ENCODE peak calls at places on chromosomes 13 and 19, in ten cellular contexts. R is CD4-positive, alpha-beta memory T cell; M is psoas muscle; J is heart left ventricle; V is colonic mucosa; I is upper lobe of left lung; K is uterus; Z is neural progenitor cell; E is endodermal cell; O is SK-N-SH. G is an unnamed sample. For H3K4me1 and H3K9me3, the result is how much of the 10 kb centered on the place peaks cover.

GRCh38 chr13:59472134-59472533 is 691.6 kb downstream of the DIAPH3 start:
- DNase-seq in V (no peak), M (no peak), J (no peak), I (no peak), K (no peak), R (no peak), O (no peak), E (no peak), Z (no peak), G (no peak)

GRCh38 chr19:34555447-34555846 is 73.9 kb downstream of the WTIP start:
- DNase-seq in K (no peak), J (no peak), R (no peak), Z (peak), M (no peak), V (no peak), I (no peak), E (peak), O (no peak), G (no peak)

GRCh38 chr19:15180451-15181390 is 20.1 kb downstream of the NOTCH3 start:
- DNase-seq in O (no peak), V (peak), K (no peak), Z (peak), J (no peak), M (no peak), R (no peak), E (peak), I (peak), G (no peak)

GRCh38 chr13:101025925-101026324 is 351.3 kb upstream of the TMTC4 start:
- DNase-seq in K (no peak), M (no peak), V (no peak), Z (no peak), I (no peak), R (no peak), J (no peak), E (no peak), O (no peak), G (no peak)

GRCh38 chr13:43799191-43799590 is 12.4 kb upstream of the ENOX1 start:
- DNase-seq in J (no peak), R (no peak), Z (no peak), V (no peak), I (no peak), O (no peak), M (no peak), E (no peak), K (no peak), G (no peak)

GRCh38 chr19:5691930-5692784 is 2.1 kb downstream of the RPL36 start:
- DNase-seq in J (peak), R (no peak), I (peak), K (no peak), O (peak), M (no peak), V (no peak), E (peak), Z (no peak), G (no peak)

GRCh38 chr13:85597790-85598500 is 201.3 kb downstream of the SLITRK6 start:
- DNase-seq in I (no peak), K (no peak), O (no peak), J (no peak), Z (no peak), E (no peak), M (no peak), R (no peak), V (no peak), G (no peak)

GRCh38 chr13:73922728-73923393 is 211.3 kb downstream of the KLF12 start:
- DNase-seq in I (no peak), Z (no peak), E (no peak), R (no peak), J (no peak), M (no peak), K (no peak), V (no peak), O (peak), G (no peak)

GRCh38 chr13:77838271-77838670 is 80.4 kb downstream of the EDNRB start:
- DNase-seq in K (no peak), O (no peak), I (no peak), M (no peak), V (no peak), Z (no peak), J (no peak), E (no peak), R (no peak), G (no peak)

GRCh38 chr13:64993514-64994164 is 2236.5 kb downstream of the PCDH9 start:
- DNase-seq in Z (no peak), V (no peak), J (no peak), M (no peak), E (no peak), R (no peak), K (no peak), I (no peak), O (no peak), G (no peak)

GRCh38 chr19:802497-802887 is 5.2 kb downstream of the PTBP1 start:
- DNase-seq in J (no peak), K (no peak), E (no peak), R (no peak), I (no peak), M (no peak), O (no peak), Z (peak), V (no peak), G (no peak)

GRCh38 chr19:11570039-11570462 is 7.4 kb downstream of the ACP5 start:
- DNase-seq in V (no peak), E (no peak), R (no peak), M (no peak), J (no peak), I (no peak), O (peak), Z (peak), K (no peak), G (no peak)

GRCh38 chr13:91141619-91142061 is 205.8 kb upstream of the MIR17HG start:
- DNase-seq in K (no peak), O (no peak), E (no peak), V (no peak), J (no peak), Z (no peak), M (no peak), I (no peak), R (no peak), G (no peak)

GRCh38 chr13:37747071-37747612 is 122.4 kb downstream of the TRPC4 start:
- DNase-seq in O (no peak), J (no peak), I (no peak), Z (no peak), V (no peak), E (no peak), M (no peak), K (no peak), R (no peak), G (no peak)

GRCh38 chr13:42905542-42905941 is 86.5 kb downstream of the EPSTI1 start:
- DNase-seq in V (no peak), Z (no peak), J (no peak), M (no peak), E (no peak), I (no peak), R (no peak), K (no peak), O (no peak), G (no peak)

GRCh38 chr13:30829788-30830637 is 76.1 kb upstream of the MEDAG start:
- DNase-seq in E (no peak), R (no peak), Z (no peak), V (no peak), K (no peak), J (no peak), O (no peak), M (no peak), I (no peak), G (no peak)

GRCh38 chr13:25352806-25353205 is 19.0 kb upstream of the ATP8A2 start:
- DNase-seq in I (no peak), O (no peak), Z (no peak), R (no peak), V (no peak), M (no peak), J (no peak), E (no peak), K (no peak), G (no peak)

GRCh38 chr13:110877737-110878136 is 37.1 kb downstream of the ANKRD10 start:
- DNase-seq in I (no peak), V (no peak), M (no peak), Z (no peak), J (no peak), O (no peak), E (no peak), K (no peak), R (no peak), G (no peak)

GRCh38 chr19:28492616-28493015 is 720.3 kb downstream of the UQCRFS1 start:
- DNase-seq in I (no peak), E (no peak), M (no peak), R (no peak), V (no peak), K (no peak), J (no peak), O (no peak), Z (no peak), G (no peak)

GRCh38 chr13:98370806-98371553 is 193.9 kb upstream of the RNF113B start:
- DNase-seq in E (no peak), Z (no peak), I (no peak), K (peak), R (no peak), V (no peak), M (no peak), J (peak), O (no peak), G (no peak)

GRCh38 chr13:20997301-20998061 is 63.9 kb downstream of the LATS2 start:
- DNase-seq in O (no peak), R (no peak), I (no peak), Z (no peak), J (peak), V (no peak), M (no peak), E (peak), K (no peak), G (no peak)

GRCh38 chr19:3071764-3072163 is 9.5 kb upstream of the TLE5 start:
- DNase-seq in E (no peak), M (no peak), J (no peak), R (no peak), V (no peak), Z (no peak), K (no peak), O (no peak), I (no peak), G (no peak)

GRCh38 chr13:56182598-56182997 is 958.1 kb upstream of the PRR20A start:
- DNase-seq in I (no peak), M (no peak), K (no peak), O (no peak), J (no peak), E (peak), Z (no peak), V (no peak), R (no peak), G (no peak)

GRCh38 chr19:3133793-3134116 is 2.1 kb upstream of the GNA15 start:
- DNase-seq in M (no peak), O (no peak), V (no peak), R (no peak), E (peak), Z (no peak), I (no peak), K (no peak), J (no peak), G (no peak)

GRCh38 chr13:40388617-40389016 is 277.8 kb downstream of the FOXO1 start:
- DNase-seq in M (no peak), O (no peak), K (no peak), R (peak), J (no peak), V (peak), I (peak), E (no peak), Z (no peak), G (peak)

GRCh38 chr19:5182811-5183210 is 157.8 kb downstream of the PTPRS start:
- DNase-seq in E (no peak), V (no peak), M (no peak), K (no peak), I (no peak), J (no peak), O (no peak), Z (no peak), R (no peak), G (no peak)

GRCh38 chr13:22325761-22326160 is 654.9 kb downstream of the FGF9 start:
- DNase-seq in O (no peak), I (no peak), E (peak), M (no peak), Z (no peak), K (no peak), V (no peak), J (no peak), R (no peak), G (no peak)

DNA sequence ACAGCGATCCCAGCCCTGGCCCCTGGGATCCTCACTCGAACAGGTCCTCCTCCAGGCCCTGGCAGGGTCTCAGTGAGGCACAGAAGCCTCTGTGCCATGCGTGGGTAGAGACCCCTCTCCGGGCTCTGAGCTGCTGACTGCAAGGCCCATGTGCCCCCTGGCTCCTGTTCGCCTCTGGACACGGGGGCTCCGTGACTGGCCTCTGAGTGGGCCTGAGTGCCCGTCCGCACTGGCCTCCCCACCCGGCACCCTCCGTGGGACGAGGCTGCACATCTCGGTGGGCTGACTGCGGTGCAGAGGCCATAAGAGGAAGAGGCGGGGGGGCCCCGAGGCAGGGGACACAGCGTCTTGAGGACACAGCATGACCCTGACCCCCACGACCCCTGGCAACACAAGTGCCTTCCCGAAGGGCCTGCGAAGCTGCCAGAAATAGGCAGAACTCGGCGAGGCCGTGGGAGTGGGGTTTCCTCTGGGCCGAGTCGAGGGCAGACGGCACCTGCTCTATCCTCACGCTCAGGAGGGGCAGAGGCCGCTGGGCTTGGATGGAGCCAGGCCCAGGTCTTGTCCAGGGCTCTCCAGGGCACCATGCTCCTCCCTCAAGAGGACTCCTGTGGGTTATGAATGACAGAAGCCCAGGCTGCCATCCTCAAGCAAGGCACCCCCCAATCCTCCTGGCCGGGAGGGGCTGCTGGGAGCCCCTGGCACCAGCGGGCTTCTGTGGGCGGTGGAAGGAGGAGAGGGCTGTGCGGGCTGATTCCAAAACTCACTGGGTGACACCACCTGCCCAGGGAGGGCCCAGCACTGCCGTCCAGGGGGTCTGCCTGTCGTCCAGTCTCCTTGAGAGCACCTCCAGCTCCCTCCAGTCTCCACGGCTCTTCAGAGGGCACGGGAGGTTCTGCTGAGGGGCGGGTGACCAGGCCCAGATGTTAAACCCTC is 52.6 kb downstream of the RASA3 start:
- DNase-seq in K (peak), I (peak), J (no peak), O (no peak), E (peak), V (no peak), R (peak), M (no peak), Z (no peak), G (no peak)
- H3K4me1 ChIP-seq in K (under half), I (under half), J (under half), O (under half), E (under half), V (under half), R (half or more), M (under half), Z (under half), G (under half)

GRCh38 chr19:10231624-10232228 is 595 bp upstream of the S1PR2 start:
- DNase-seq in O (no peak), M (no peak), J (no peak), Z (no peak), E (no peak), V (no peak), R (no peak), I (no peak), K (no peak), G (no peak)

GRCh38 chr19:10228393-10228792 is 2.7 kb downstream of the S1PR2 start:
- DNase-seq in Z (no peak), V (no peak), I (no peak), M (no peak), J (no peak), E (no peak), O (no peak), K (no peak), R (no peak), G (no peak)

GRCh38 chr19:10230155-10230903 is 802 bp downstream of the S1PR2 start:
- DNase-seq in R (peak), M (peak), I (peak), O (peak), K (peak), E (peak), V (peak), J (peak), Z (peak), G (peak)

GRCh38 chr19:10228925-10229324 is 2.2 kb downstream of the S1PR2 start:
- DNase-seq in K (no peak), O (peak), M (no peak), I (no peak), Z (peak), V (peak), J (no peak), R (no peak), E (peak), G (peak)

GRCh38 chr19:10230904-10231623 is at the start of gene S1PR2:
- DNase-seq in Z (peak), M (peak), E (peak), V (peak), K (peak), J (peak), R (peak), I (peak), O (peak), G (peak)
- H3K4me3 ChIP-seq in Z (peak), M (peak), E (peak), V (peak), K (peak), J (peak), R (peak), I (peak), O (peak), G (peak)

DNA sequence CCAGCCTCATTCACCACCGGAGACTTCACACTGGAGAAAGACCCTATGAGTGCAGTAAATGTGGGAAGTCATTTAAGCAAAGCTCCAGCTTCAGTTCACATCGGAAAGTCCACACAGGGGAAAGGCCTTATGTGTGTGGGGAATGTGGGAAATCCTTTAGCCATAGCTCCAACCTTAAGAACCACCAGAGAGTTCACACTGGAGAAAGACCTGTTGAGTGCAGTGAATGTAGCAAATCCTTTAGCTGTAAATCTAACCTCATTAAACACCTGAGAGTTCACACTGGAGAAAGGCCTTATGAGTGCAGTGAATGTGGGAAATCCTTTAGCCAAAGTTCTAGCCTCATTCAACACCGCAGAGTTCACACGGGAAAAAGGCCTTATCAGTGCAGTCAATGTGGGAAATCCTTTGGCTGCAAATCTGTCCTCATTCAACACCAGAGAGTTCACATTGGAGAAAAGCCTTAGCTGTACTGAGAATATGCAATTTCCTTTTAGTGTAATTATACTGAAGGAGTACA is 8.8 kb downstream of the ZNF211 start:
- DNase-seq in J (no peak), M (no peak), V (no peak), E (no peak), R (no peak), I (no peak), K (no peak), O (no peak), Z (no peak), G (no peak)
- H3K9me3 ChIP-seq in J (half or more), M (half or more), V (under half), E (half or more), R (half or more), I (half or more), K (half or more), O (under half), Z (under half), G (half or more)

DNA sequence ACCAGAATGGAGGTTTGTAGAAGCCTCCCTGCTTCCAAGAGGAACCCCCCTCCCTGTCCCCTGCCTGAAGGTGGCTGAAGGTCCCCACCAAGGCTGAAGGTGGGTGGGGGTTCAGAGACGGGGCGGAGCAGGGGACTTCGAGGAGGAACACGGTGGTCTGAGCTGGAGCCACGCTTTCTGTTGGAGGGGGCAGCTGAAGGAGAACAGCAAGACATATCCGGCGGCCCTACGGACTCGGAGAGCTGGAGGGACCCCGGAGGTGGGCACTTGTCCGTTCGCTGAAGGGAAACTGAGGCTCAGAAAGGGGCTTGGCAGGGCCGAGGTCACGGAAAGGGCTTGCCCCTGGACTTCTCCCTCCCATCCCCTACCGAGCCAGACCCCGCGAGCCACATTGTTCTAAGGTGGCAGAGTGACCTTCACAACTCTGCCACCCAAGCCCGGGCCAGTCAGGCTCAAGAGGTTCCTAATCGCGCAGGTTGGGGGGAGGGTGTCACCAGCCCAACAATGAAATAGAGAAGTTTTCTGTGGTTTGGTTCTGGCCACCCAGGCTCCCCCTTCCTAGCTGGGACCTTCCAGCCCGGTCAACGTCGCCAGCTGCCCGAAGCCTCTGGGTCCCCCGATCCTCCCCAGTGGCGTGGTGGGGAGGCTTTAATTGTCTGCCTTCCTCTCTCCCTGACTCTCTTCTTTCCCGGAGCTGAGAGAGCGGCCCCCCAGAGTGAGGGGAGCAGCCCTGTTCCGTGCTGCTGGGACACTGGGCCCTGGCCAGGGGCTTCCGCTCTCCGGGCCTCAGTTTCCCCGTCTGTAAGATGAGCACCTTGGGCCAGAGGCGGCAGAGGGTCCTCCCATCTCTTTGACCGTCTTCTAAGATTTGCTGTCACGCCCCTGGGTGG is 15.5 kb upstream of the KCNN1 start:
- DNase-seq in Z (peak), O (no peak), R (no peak), K (no peak), J (no peak), E (peak), I (no peak), V (no peak), M (no peak), G (no peak)
- H3K4me1 ChIP-seq in Z (under half), O (under half), R (half or more), K (under half), J (under half), E (under half), I (under half), V (under half), M (under half), G (half or more)

GRCh38 chr19:43501661-43502418 is 2.7 kb downstream of the PHLDB3 start:
- DNase-seq in O (no peak), J (no peak), R (no peak), E (peak), M (no peak), K (no peak), I (peak), V (no peak), Z (peak), G (no peak)
- H3K4me3 ChIP-seq in O (no peak), J (no peak), R (no peak), E (no peak), M (no peak), K (no peak), I (no peak), V (no peak), Z (peak), G (no peak)

DNA sequence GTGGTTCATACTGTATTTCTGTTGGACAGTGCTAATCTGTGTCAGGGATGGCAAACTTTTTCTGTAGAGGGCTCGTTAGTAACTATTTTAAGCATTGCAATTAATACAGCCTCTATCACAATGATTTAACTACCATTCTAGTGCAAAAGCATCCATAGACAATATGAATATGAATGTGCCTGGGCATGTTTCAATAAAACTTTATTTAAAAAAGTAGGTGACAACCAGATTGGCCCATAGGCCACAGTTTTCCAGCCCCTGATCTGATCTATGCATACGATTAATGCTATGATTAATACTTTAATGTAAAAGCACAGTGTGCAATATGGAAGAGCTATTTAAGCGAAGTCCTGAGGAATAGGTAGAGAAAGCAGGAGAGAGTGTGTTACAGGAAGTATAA is 29.6 kb downstream of the ADGRE1 start:
- DNase-seq in I (no peak), J (no peak), M (no peak), Z (no peak), R (no peak), E (no peak), V (no peak), O (no peak), K (no peak), G (no peak)
- H3K9me3 ChIP-seq in I (under half), J (under half), M (under half), Z (under half), R (under half), E (half or more), V (under half), O (under half), K (under half), G (under half)

GRCh38 chr19:12786149-12786870 is 5.0 kb upstream of the JUNB start:
- DNase-seq in O (peak), J (peak), E (peak), R (peak), Z (no peak), I (peak), V (peak), K (no peak), M (peak), G (peak)
- H3K4me1 ChIP-seq in O (half or more), J (under half), E (under half), R (half or more), Z (under half), I (half or more), V (under half), K (under half), M (under half), G (half or more)

G was measured in CD4-positive, CD25-positive, alpha-beta regulatory T cell.